ENCODE peak calls at places on chromosomes 7 and 10, in four cellular contexts. E is AG08395, W is memory B cell, H is heart left ventricle. M is an unnamed sample.
A peak's percentile ranks its signal among the peaks of the same experiment; 100 is the strongest.

GRCh38 chr7:36272567-36273269 is 116.9 kb upstream of the ANLN start:
- DNase-seq in E (no peak), W (no peak), H (no peak), M (no peak)

GRCh38 chr7:102305414-102306268 is 19.0 kb downstream of the SH2B2 start:
- DNase-seq in E (no peak), W (no peak), H (no peak), M (no peak)

GRCh38 chr10:62561151-62561550 is 187.0 kb downstream of the ZNF365 start:
- DNase-seq in E (no peak), W (no peak), H (no peak), M (no peak)

GRCh38 chr7:1352656-1353286 is 106.5 kb downstream of the MICALL2 start:
- DNase-seq in E (no peak), W (no peak), H (no peak), M (no peak)

GRCh38 chr7:83701744-83702143 is 52.8 kb upstream of the SEMA3E start:
- DNase-seq in E (no peak), W (no peak), H (no peak), M (no peak)

GRCh38 chr7:104650991-104651680 is 322.7 kb downstream of the LHFPL3 start:
- DNase-seq in E (no peak), W (no peak), H (no peak), M (no peak)

GRCh38 chr10:14146005-14146404 is 184.7 kb downstream of the FRMD4A start:
- DNase-seq in E (peak; percentile 56), W (no peak), H (no peak), M (no peak)

GRCh38 chr10:44070282-44070681 is 314.6 kb downstream of the CXCL12 start:
- DNase-seq in E (no peak), W (no peak), H (peak; percentile 49), M (no peak)

GRCh38 chr7:105678811-105679495 is 97.7 kb upstream of the EFCAB10 start:
- DNase-seq in E (peak; percentile 51), W (peak; percentile 12), H (peak; percentile 64), M (peak; percentile 77)

GRCh38 chr10:81534991-81535390 is 340.0 kb upstream of the NRG3 start:
- DNase-seq in E (no peak), W (no peak), H (no peak), M (no peak)

GRCh38 chr10:101769541-101770180 is 6.3 kb downstream of the FGF8 start:
- DNase-seq in E (no peak), W (no peak), H (no peak), M (no peak)

GRCh38 chr7:103540986-103541385 is 95.0 kb upstream of the SLC26A5 start:
- DNase-seq in E (no peak), W (no peak), H (peak; percentile 75), M (peak; percentile 73)

GRCh38 chr10:99172130-99172738 is 63.4 kb downstream of the HPSE2 start:
- DNase-seq in E (peak; percentile 20), W (no peak), H (no peak), M (peak; percentile 61)

GRCh38 chr10:75875740-75876139 is 444.3 kb downstream of the LRMDA start:
- DNase-seq in E (no peak), W (no peak), H (no peak), M (peak; percentile 16)

GRCh38 chr7:95725170-95725569 is 47.2 kb upstream of the DYNC1I1 start:
- DNase-seq in E (no peak), W (no peak), H (no peak), M (no peak)

GRCh38 chr7:43647772-43648643 is 65.1 kb downstream of the STK17A start:
- DNase-seq in E (peak; percentile 88), W (no peak), H (peak; percentile 48), M (no peak)

GRCh38 chr10:129631870-129632623 is 165.0 kb downstream of the MGMT start:
- DNase-seq in E (no peak), W (no peak), H (no peak), M (no peak)

GRCh38 chr7:153452661-153453060 is 599.5 kb upstream of the DPP6 start:
- DNase-seq in E (no peak), W (no peak), H (no peak), M (no peak)

GRCh38 chr10:28179490-28180099 is 123.3 kb downstream of the MPP7 start:
- DNase-seq in E (peak; percentile 62), W (peak; percentile 30), H (peak; percentile 9), M (peak; percentile 22)

GRCh38 chr10:121692626-121693025 is 94.4 kb upstream of the FGFR2 start:
- DNase-seq in E (no peak), W (no peak), H (no peak), M (no peak)

GRCh38 chr7:77409739-77410545 is 6.2 kb downstream of the GSAP start:
- DNase-seq in E (peak; percentile 62), W (no peak), H (no peak), M (no peak)

GRCh38 chr7:77979219-77979618 is 180.6 kb downstream of the PHTF2 start:
- DNase-seq in E (no peak), W (no peak), H (no peak), M (no peak)

GRCh38 chr10:74034301-74034700 is 36.4 kb downstream of the VCL start:
- DNase-seq in E (no peak), W (no peak), H (no peak), M (no peak)

GRCh38 chr7:80785961-80786360 is 132.9 kb downstream of the SEMA3C start:
- DNase-seq in E (peak; percentile 63), W (no peak), H (no peak), M (no peak)

GRCh38 chr10:128078136-128078969 is 47.9 kb downstream of the MKI67 start:
- DNase-seq in E (peak; percentile 83), W (no peak), H (no peak), M (no peak)

GRCh38 chr10:24851595-24851994 is 100.8 kb downstream of the PRTFDC1 start:
- DNase-seq in E (no peak), W (no peak), H (no peak), M (no peak)

GRCh38 chr10:33734393-33735110 is 400.1 kb upstream of the NRP1 start:
- DNase-seq in E (no peak), W (no peak), H (no peak), M (no peak)

GRCh38 chr7:86199881-86200280 is 443.8 kb upstream of the GRM3 start:
- DNase-seq in E (no peak), W (no peak), H (no peak), M (no peak)

GRCh38 chr10:21172774-21173432 is 275.8 kb upstream of the NEBL start:
- DNase-seq in E (no peak), W (no peak), H (peak; percentile 10), M (peak; percentile 19)

GRCh38 chr10:89869180-89869579 is 167.8 kb downstream of the KIF20B start:
- DNase-seq in E (no peak), W (no peak), H (no peak), M (no peak)

GRCh38 chr10:96292971-96293909 is 11.0 kb upstream of the DNTT start:
- DNase-seq in E (peak; percentile 45), W (peak; percentile 49), H (no peak), M (no peak)

GRCh38 chr10:126198681-126199080 is 189.6 kb downstream of the ADAM12 start:
- DNase-seq in E (no peak), W (no peak), H (no peak), M (no peak)

GRCh38 chr7:1720325-1720724 is 50.2 kb downstream of the ELFN1 start:
- DNase-seq in E (no peak), W (no peak), H (no peak), M (no peak)

GRCh38 chr10:61470730-61471129 is 17.5 kb upstream of the TMEM26 start:
- DNase-seq in E (no peak), W (no peak), H (no peak), M (no peak)

GRCh38 chr7:128894101-128894440 is 16.4 kb downstream of the KCP start:
- DNase-seq in E (no peak), W (no peak), H (no peak), M (no peak)

M was measured in testis.